ENCODE peak calls at places on chromosomes 7 and 10, in ten cellular contexts. One of them, this sample, is unnamed.

GRCh38 chr10:11525503-11525902 is 85.9 kb downstream of the USP6NL start:
- DNase-seq in foreskin keratinocyte: no peak
- DNase-seq in heart right ventricle: peak
- DNase-seq in amniotic stem cell: no peak
- DNase-seq in substantia nigra: no peak
- DNase-seq in mucosa of descending colon: peak
- DNase-seq in smooth muscle cell of the brain vasculature: no peak
- DNase-seq in Right ventricle myocardium superior: peak
- DNase-seq in NCI-H187: no peak
- DNase-seq in AG09309: no peak
- DNase-seq in this sample: no peak

GRCh38 chr10:62723375-62723774 is 81.1 kb upstream of the ADO start:
- DNase-seq in substantia nigra: no peak
- DNase-seq in amniotic stem cell: no peak
- DNase-seq in foreskin keratinocyte: no peak
- DNase-seq in Right ventricle myocardium superior: no peak
- DNase-seq in mucosa of descending colon: no peak
- DNase-seq in heart right ventricle: no peak
- DNase-seq in NCI-H187: no peak
- DNase-seq in AG09309: no peak
- DNase-seq in smooth muscle cell of the brain vasculature: no peak
- DNase-seq in this sample: no peak

GRCh38 chr7:111763221-111763791 is 201.0 kb upstream of the IMMP2L start:
- DNase-seq in substantia nigra: peak
- DNase-seq in NCI-H187: peak
- DNase-seq in Right ventricle myocardium superior: no peak
- DNase-seq in heart right ventricle: no peak
- DNase-seq in mucosa of descending colon: no peak
- DNase-seq in AG09309: peak
- DNase-seq in amniotic stem cell: peak
- DNase-seq in smooth muscle cell of the brain vasculature: no peak
- DNase-seq in foreskin keratinocyte: peak
- DNase-seq in this sample: no peak

GRCh38 chr10:88687853-88688467 is 18.1 kb upstream of the LIPK start:
- DNase-seq in substantia nigra: no peak
- DNase-seq in NCI-H187: no peak
- DNase-seq in foreskin keratinocyte: no peak
- DNase-seq in AG09309: no peak
- DNase-seq in Right ventricle myocardium superior: no peak
- DNase-seq in smooth muscle cell of the brain vasculature: no peak
- DNase-seq in heart right ventricle: no peak
- DNase-seq in mucosa of descending colon: no peak
- DNase-seq in amniotic stem cell: peak
- DNase-seq in this sample: peak

GRCh38 chr7:7178081-7178480 is 4.3 kb upstream of the C1GALT1 start:
- DNase-seq in heart right ventricle: no peak
- DNase-seq in substantia nigra: no peak
- DNase-seq in AG09309: no peak
- DNase-seq in NCI-H187: no peak
- DNase-seq in smooth muscle cell of the brain vasculature: no peak
- DNase-seq in amniotic stem cell: no peak
- DNase-seq in Right ventricle myocardium superior: no peak
- DNase-seq in foreskin keratinocyte: peak
- DNase-seq in mucosa of descending colon: no peak
- DNase-seq in this sample: no peak

GRCh38 chr7:152512711-152513110 is 76.9 kb upstream of the KMT2C start:
- DNase-seq in heart right ventricle: no peak
- DNase-seq in amniotic stem cell: no peak
- DNase-seq in foreskin keratinocyte: peak
- DNase-seq in Right ventricle myocardium superior: no peak
- DNase-seq in AG09309: no peak
- DNase-seq in mucosa of descending colon: no peak
- DNase-seq in NCI-H187: no peak
- DNase-seq in smooth muscle cell of the brain vasculature: no peak
- DNase-seq in substantia nigra: no peak
- DNase-seq in this sample: no peak

GRCh38 chr7:103065666-103066065 is 8.9 kb downstream of the FBXL13 start:
- DNase-seq in foreskin keratinocyte: peak
- DNase-seq in mucosa of descending colon: peak
- DNase-seq in AG09309: no peak
- DNase-seq in Right ventricle myocardium superior: peak
- DNase-seq in smooth muscle cell of the brain vasculature: no peak
- DNase-seq in substantia nigra: no peak
- DNase-seq in heart right ventricle: no peak
- DNase-seq in amniotic stem cell: peak
- DNase-seq in NCI-H187: no peak
- DNase-seq in this sample: no peak

GRCh38 chr7:42426163-42426562 is 189.2 kb upstream of the GLI3 start:
- DNase-seq in NCI-H187: no peak
- DNase-seq in mucosa of descending colon: no peak
- DNase-seq in foreskin keratinocyte: peak
- DNase-seq in Right ventricle myocardium superior: no peak
- DNase-seq in substantia nigra: no peak
- DNase-seq in AG09309: no peak
- DNase-seq in heart right ventricle: no peak
- DNase-seq in amniotic stem cell: no peak
- DNase-seq in smooth muscle cell of the brain vasculature: no peak
- DNase-seq in this sample: no peak

GRCh38 chr10:6416892-6417512 is 163.1 kb downstream of the PRKCQ start:
- DNase-seq in NCI-H187: no peak
- DNase-seq in foreskin keratinocyte: peak
- DNase-seq in Right ventricle myocardium superior: no peak
- DNase-seq in AG09309: no peak
- DNase-seq in amniotic stem cell: peak
- DNase-seq in smooth muscle cell of the brain vasculature: peak
- DNase-seq in heart right ventricle: no peak
- DNase-seq in mucosa of descending colon: no peak
- DNase-seq in substantia nigra: no peak
- DNase-seq in this sample: peak